ENCODE peak calls at places on chromosomes 7 and 10, in six cellular contexts. One of them, this sample, is unnamed. For H3K4me1, the result is how much of the 10 kb centered on the place peaks cover.

GRCh38 chr10:97048649-97049427 is 136.9 kb downstream of the SLIT1 start:
- DNase-seq in suprapubic skin: no peak
- DNase-seq in H9: no peak
- DNase-seq in mammary epithelial cell: no peak
- DNase-seq in left ventricle myocardium inferior: no peak
- DNase-seq in MM.1S: no peak
- DNase-seq in this sample: no peak

GRCh38 chr7:79988642-79989041 is 146.0 kb upstream of the GNAI1 start:
- DNase-seq in H9: no peak
- DNase-seq in suprapubic skin: no peak
- DNase-seq in mammary epithelial cell: peak
- DNase-seq in MM.1S: no peak
- DNase-seq in left ventricle myocardium inferior: no peak
- DNase-seq in this sample: no peak

GRCh38 chr10:14573666-14574261 is 200.9 kb downstream of the FAM107B start:
- DNase-seq in suprapubic skin: no peak
- DNase-seq in H9: peak
- DNase-seq in mammary epithelial cell: peak
- DNase-seq in left ventricle myocardium inferior: no peak
- DNase-seq in MM.1S: no peak
- DNase-seq in this sample: no peak

GRCh38 chr10:695396-695795 is 5.9 kb upstream of the DIP2C start:
- DNase-seq in H9: no peak
- DNase-seq in suprapubic skin: no peak
- DNase-seq in MM.1S: no peak
- DNase-seq in left ventricle myocardium inferior: no peak
- DNase-seq in mammary epithelial cell: no peak
- DNase-seq in this sample: no peak

GRCh38 chr7:101874028-101874427 is 56.6 kb downstream of the CUX1 start:
- DNase-seq in mammary epithelial cell: no peak
- DNase-seq in left ventricle myocardium inferior: no peak
- DNase-seq in H9: no peak
- DNase-seq in suprapubic skin: no peak
- DNase-seq in MM.1S: no peak
- DNase-seq in this sample: no peak

GRCh38 chr7:144759653-144760052 is 76.2 kb downstream of the TPK1 start:
- DNase-seq in MM.1S: no peak
- DNase-seq in left ventricle myocardium inferior: no peak
- DNase-seq in H9: no peak
- DNase-seq in mammary epithelial cell: no peak
- DNase-seq in suprapubic skin: no peak
- DNase-seq in this sample: no peak

GRCh38 chr7:31100870-31101269 is 48.8 kb downstream of the ADCYAP1R1 start:
- DNase-seq in MM.1S: no peak
- DNase-seq in H9: peak
- DNase-seq in suprapubic skin: peak
- DNase-seq in left ventricle myocardium inferior: no peak
- DNase-seq in mammary epithelial cell: no peak
- DNase-seq in this sample: no peak

GRCh38 chr7:10855583-10855982 is 118.1 kb upstream of the PHF14 start:
- DNase-seq in suprapubic skin: no peak
- DNase-seq in mammary epithelial cell: no peak
- DNase-seq in MM.1S: no peak
- DNase-seq in H9: no peak
- DNase-seq in left ventricle myocardium inferior: no peak
- DNase-seq in this sample: no peak

GRCh38 chr10:34786464-34786863 is 28.6 kb downstream of the PARD3 start:
- DNase-seq in suprapubic skin: no peak
- DNase-seq in MM.1S: no peak
- DNase-seq in mammary epithelial cell: no peak
- DNase-seq in left ventricle myocardium inferior: no peak
- DNase-seq in H9: no peak
- DNase-seq in this sample: no peak

GRCh38 chr7:93897680-93898079 is 7.1 kb upstream of the TFPI2 start:
- DNase-seq in MM.1S: no peak
- DNase-seq in left ventricle myocardium inferior: no peak
- DNase-seq in H9: no peak
- DNase-seq in suprapubic skin: no peak
- DNase-seq in mammary epithelial cell: no peak
- DNase-seq in this sample: no peak

GRCh38 chr7:100563100-100563564 is 10.6 kb downstream of the SAP25 start:
- DNase-seq in H9: no peak
- DNase-seq in mammary epithelial cell: no peak
- DNase-seq in suprapubic skin: no peak
- DNase-seq in left ventricle myocardium inferior: no peak
- DNase-seq in MM.1S: no peak
- DNase-seq in this sample: no peak

GRCh38 chr10:102673961-102674511 is 29.8 kb downstream of the TRIM8 start:
- DNase-seq in suprapubic skin: no peak
- DNase-seq in MM.1S: no peak
- DNase-seq in left ventricle myocardium inferior: peak
- DNase-seq in H9: peak
- DNase-seq in mammary epithelial cell: peak
- DNase-seq in this sample: peak

GRCh38 chr10:87546221-87546620 is 41.5 kb downstream of the MINPP1 start:
- DNase-seq in suprapubic skin: no peak
- DNase-seq in left ventricle myocardium inferior: no peak
- DNase-seq in mammary epithelial cell: no peak
- DNase-seq in H9: no peak
- DNase-seq in MM.1S: peak
- DNase-seq in this sample: no peak

GRCh38 chr7:23955145-23955544 is 245.1 kb downstream of the STK31 start:
- DNase-seq in MM.1S: no peak
- DNase-seq in H9: no peak
- DNase-seq in suprapubic skin: no peak
- DNase-seq in left ventricle myocardium inferior: no peak
- DNase-seq in mammary epithelial cell: peak
- DNase-seq in this sample: no peak

GRCh38 chr10:70940834-70941568 is 52.6 kb upstream of the PCBD1 start:
- DNase-seq in suprapubic skin: no peak
- DNase-seq in H9: no peak
- DNase-seq in MM.1S: no peak
- DNase-seq in left ventricle myocardium inferior: peak
- DNase-seq in mammary epithelial cell: peak
- DNase-seq in this sample: no peak

GRCh38 chr7:28145931-28146330 is 34.7 kb downstream of the JAZF1 start:
- DNase-seq in left ventricle myocardium inferior: no peak
- DNase-seq in mammary epithelial cell: no peak
- DNase-seq in H9: no peak
- DNase-seq in suprapubic skin: no peak
- DNase-seq in MM.1S: no peak
- DNase-seq in this sample: no peak

GRCh38 chr10:72834183-72834825 is 59.2 kb upstream of the OIT3 start:
- DNase-seq in left ventricle myocardium inferior: no peak
- DNase-seq in suprapubic skin: no peak
- DNase-seq in MM.1S: peak
- DNase-seq in mammary epithelial cell: peak
- DNase-seq in H9: no peak
- DNase-seq in this sample: peak

GRCh38 chr7:80770675-80771081 is 132.2 kb downstream of the CD36 start:
- DNase-seq in MM.1S: peak
- DNase-seq in H9: no peak
- DNase-seq in left ventricle myocardium inferior: no peak
- DNase-seq in mammary epithelial cell: no peak
- DNase-seq in suprapubic skin: no peak
- DNase-seq in this sample: no peak

GRCh38 chr10:24353319-24353718 is 144.4 kb downstream of the KIAA1217 start:
- DNase-seq in mammary epithelial cell: no peak
- DNase-seq in suprapubic skin: no peak
- DNase-seq in left ventricle myocardium inferior: no peak
- DNase-seq in H9: no peak
- DNase-seq in MM.1S: no peak
- DNase-seq in this sample: no peak

GRCh38 chr10:24569828-24570657 is 153.6 kb downstream of the ARHGAP21 start:
- DNase-seq in suprapubic skin: no peak
- DNase-seq in H9: no peak
- DNase-seq in MM.1S: no peak
- DNase-seq in left ventricle myocardium inferior: no peak
- DNase-seq in mammary epithelial cell: no peak
- DNase-seq in this sample: no peak

GRCh38 chr10:92244796-92245195 is 46.1 kb downstream of the CPEB3 start:
- DNase-seq in suprapubic skin: no peak
- DNase-seq in mammary epithelial cell: no peak
- DNase-seq in H9: no peak
- DNase-seq in left ventricle myocardium inferior: no peak
- DNase-seq in MM.1S: no peak
- DNase-seq in this sample: no peak

GRCh38 chr7:127874951-127875608 is 156.2 kb downstream of the LRRC4 start:
- DNase-seq in MM.1S: no peak
- DNase-seq in H9: no peak
- DNase-seq in suprapubic skin: no peak
- DNase-seq in left ventricle myocardium inferior: no peak
- DNase-seq in mammary epithelial cell: no peak
- DNase-seq in this sample: no peak

GRCh38 chr10:100481462-100482081 is 18.8 kb downstream of the WNT8B start:
- DNase-seq in mammary epithelial cell: peak
- DNase-seq in suprapubic skin: peak
- DNase-seq in MM.1S: peak
- DNase-seq in H9: peak
- DNase-seq in left ventricle myocardium inferior: peak
- DNase-seq in this sample: peak
- TF ChIP-seq CTCF in mammary epithelial cell: no peak
- TF ChIP-seq CTCF in suprapubic skin: no peak
- TF ChIP-seq CTCF in MM.1S: peak
- TF ChIP-seq CTCF in H9: no peak
- TF ChIP-seq CTCF in left ventricle myocardium inferior: no peak
- TF ChIP-seq CTCF in this sample: no peak

GRCh38 chr10:43818687-43819086 is 170.0 kb upstream of the ZNF32 start:
- DNase-seq in suprapubic skin: no peak
- DNase-seq in H9: no peak
- DNase-seq in mammary epithelial cell: no peak
- DNase-seq in left ventricle myocardium inferior: no peak
- DNase-seq in MM.1S: no peak
- DNase-seq in this sample: no peak

GRCh38 chr10:43815486-43815885 is 166.8 kb upstream of the ZNF32 start:
- DNase-seq in mammary epithelial cell: no peak
- DNase-seq in MM.1S: no peak
- DNase-seq in suprapubic skin: no peak
- DNase-seq in H9: no peak
- DNase-seq in left ventricle myocardium inferior: no peak
- DNase-seq in this sample: no peak

GRCh38 chr10:43819464-43820225 is 171.0 kb upstream of the ZNF32 start:
- DNase-seq in H9: no peak
- DNase-seq in mammary epithelial cell: no peak
- DNase-seq in MM.1S: no peak
- DNase-seq in suprapubic skin: no peak
- DNase-seq in left ventricle myocardium inferior: no peak
- DNase-seq in this sample: no peak

GRCh38 chr10:43816351-43817321 is 168.0 kb upstream of the ZNF32 start:
- DNase-seq in H9: no peak
- DNase-seq in suprapubic skin: no peak
- DNase-seq in mammary epithelial cell: no peak
- DNase-seq in left ventricle myocardium inferior: no peak
- DNase-seq in MM.1S: peak
- DNase-seq in this sample: peak

DNA sequence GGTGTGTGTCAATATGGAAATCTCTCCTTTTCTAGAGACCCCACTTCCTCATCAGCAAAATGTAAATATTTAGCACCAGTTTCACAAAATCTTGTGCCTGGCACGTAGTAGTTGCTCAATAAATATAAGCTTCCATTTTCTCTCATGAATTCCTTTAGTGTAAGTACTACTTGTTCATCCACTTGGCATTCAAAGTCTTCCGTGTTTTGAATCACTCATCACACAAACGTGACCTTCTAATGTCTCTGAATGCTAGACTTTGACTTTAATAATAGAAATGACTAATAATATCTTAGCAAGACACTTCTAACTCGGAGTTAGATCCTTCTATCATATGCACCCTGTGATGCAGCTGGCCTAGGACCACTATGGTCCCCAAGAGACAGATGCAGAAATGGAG is 168.7 kb upstream of the ZNF32 start:
- DNase-seq in suprapubic skin: no peak
- DNase-seq in left ventricle myocardium inferior: no peak
- DNase-seq in H9: no peak
- DNase-seq in mammary epithelial cell: no peak
- DNase-seq in MM.1S: no peak
- DNase-seq in this sample: no peak
- H3K4me1 ChIP-seq in suprapubic skin: under half
- H3K4me1 ChIP-seq in left ventricle myocardium inferior: half or more
- H3K4me1 ChIP-seq in H9: under half
- H3K4me1 ChIP-seq in mammary epithelial cell: under half
- H3K4me1 ChIP-seq in MM.1S: under half
- H3K4me1 ChIP-seq in this sample: under half

GRCh38 chr10:82969405-82969804 is 1094.4 kb downstream of the NRG3 start:
- DNase-seq in left ventricle myocardium inferior: no peak
- DNase-seq in suprapubic skin: no peak
- DNase-seq in H9: no peak
- DNase-seq in MM.1S: peak
- DNase-seq in mammary epithelial cell: peak
- DNase-seq in this sample: no peak
- TF ChIP-seq CTCF in left ventricle myocardium inferior: no peak
- TF ChIP-seq CTCF in suprapubic skin: no peak
- TF ChIP-seq CTCF in H9: peak
- TF ChIP-seq CTCF in MM.1S: peak
- TF ChIP-seq CTCF in mammary epithelial cell: peak
- TF ChIP-seq CTCF in this sample: no peak

DNA sequence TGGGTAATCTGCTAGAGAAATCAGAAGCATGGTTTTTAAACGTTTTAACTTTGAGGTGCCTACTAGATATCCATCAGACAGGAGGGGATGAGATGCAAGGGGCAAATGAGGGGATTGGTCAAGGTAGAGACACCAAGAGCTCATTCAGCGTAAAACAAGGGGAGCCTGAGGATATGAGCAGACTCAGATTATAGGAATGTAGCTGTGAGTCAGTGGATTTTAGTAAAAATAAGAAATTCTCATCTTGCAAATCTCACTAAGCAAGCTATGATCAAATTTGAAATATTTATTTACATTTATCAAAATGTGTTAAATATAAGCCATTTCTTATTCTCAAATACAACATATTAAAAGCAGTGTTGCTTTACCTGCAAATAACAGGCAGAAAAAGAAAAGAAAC is 21.4 kb upstream of the TFEC start:
- DNase-seq in left ventricle myocardium inferior: no peak
- DNase-seq in H9: no peak
- DNase-seq in MM.1S: no peak
- DNase-seq in suprapubic skin: no peak
- DNase-seq in mammary epithelial cell: peak
- DNase-seq in this sample: no peak
- H3K4me1 ChIP-seq in left ventricle myocardium inferior: under half
- H3K4me1 ChIP-seq in H9: under half
- H3K4me1 ChIP-seq in MM.1S: under half
- H3K4me1 ChIP-seq in suprapubic skin: under half
- H3K4me1 ChIP-seq in mammary epithelial cell: under half
- H3K4me1 ChIP-seq in this sample: under half

This sample was measured in CD8-positive, alpha-beta T cell.